ENCODE peak calls at places on chromosome 2, in five cellular contexts. One of them, this sample, is unnamed.

GRCh38 chr2:46304635-46305034 is 7.4 kb downstream of the EPAS1 start:
- DNase-seq in GDM1: no peak
- DNase-seq in EL: no peak
- DNase-seq in putamen: no peak
- DNase-seq in neural crest cell: no peak
- DNase-seq in this sample: no peak

GRCh38 chr2:76314621-76315020 is 603.9 kb upstream of the GCFC2 start:
- DNase-seq in neural crest cell: no peak
- DNase-seq in GDM1: no peak
- DNase-seq in putamen: no peak
- DNase-seq in EL: no peak
- DNase-seq in this sample: no peak

GRCh38 chr2:207160115-207160514 is 5.6 kb downstream of the KLF7 start:
- DNase-seq in GDM1: no peak
- DNase-seq in EL: no peak
- DNase-seq in neural crest cell: no peak
- DNase-seq in putamen: no peak
- DNase-seq in this sample: no peak

GRCh38 chr2:158796606-158797005 is 1.5 kb downstream of the DAPL1 start:
- DNase-seq in EL: no peak
- DNase-seq in putamen: no peak
- DNase-seq in GDM1: no peak
- DNase-seq in neural crest cell: no peak
- DNase-seq in this sample: no peak

GRCh38 chr2:237128026-237128703 is 42.5 kb downstream of the COPS8 start:
- DNase-seq in putamen: peak
- DNase-seq in EL: peak
- DNase-seq in GDM1: no peak
- DNase-seq in neural crest cell: no peak
- DNase-seq in this sample: no peak

GRCh38 chr2:10392951-10393647 is 55.0 kb downstream of the ODC1 start:
- DNase-seq in neural crest cell: no peak
- DNase-seq in EL: no peak
- DNase-seq in GDM1: peak
- DNase-seq in putamen: no peak
- DNase-seq in this sample: no peak

GRCh38 chr2:174012347-174013309 is 47.5 kb upstream of the SP3 start:
- DNase-seq in neural crest cell: peak
- DNase-seq in EL: peak
- DNase-seq in GDM1: no peak
- DNase-seq in putamen: peak
- DNase-seq in this sample: no peak

GRCh38 chr2:108377411-108377810 is 343 bp upstream of the SULT1C4 start:
- DNase-seq in GDM1: no peak
- DNase-seq in neural crest cell: no peak
- DNase-seq in EL: peak
- DNase-seq in putamen: no peak
- DNase-seq in this sample: no peak